ENCODE peak calls at places on chromosomes 11 and 22, in seven cellular contexts. E, O, Y, N, M, R and P are unnamed samples.

GRCh38 chr11:62719302-62719978 is 7.8 kb downstream of the HNRNPUL2 start:
- DNase-seq in E (no peak), O (no peak), Y (no peak), N (no peak), M (peak; percentile 46), R (no peak), P (no peak)

GRCh38 chr11:128686045-128686741 is 7.7 kb upstream of the FLI1 start:
- DNase-seq in E (no peak), O (no peak), Y (no peak), N (peak; percentile 33), M (no peak), R (no peak), P (no peak)

GRCh38 chr11:37657645-37658044 is 1059.6 kb upstream of the RAG2 start:
- DNase-seq in E (no peak), O (no peak), Y (peak; percentile 29), N (no peak), M (no peak), R (no peak), P (no peak)

GRCh38 chr11:32087602-32088001 is 3.3 kb upstream of the RCN1 start:
- DNase-seq in E (no peak), O (no peak), Y (peak; percentile 58), N (no peak), M (peak; percentile 78), R (no peak), P (no peak)

GRCh38 chr11:44538375-44539054 is 26.9 kb upstream of the CD82 start:
- DNase-seq in E (peak; percentile 74), O (peak; percentile 76), Y (peak; percentile 49), N (peak; percentile 84), M (peak; percentile 66), R (peak; percentile 76), P (no peak)

GRCh38 chr11:76606102-76606793 is 64.3 kb downstream of the LRRC32 start:
- DNase-seq in E (no peak), O (no peak), Y (no peak), N (no peak), M (peak; percentile 86), R (peak; percentile 69), P (no peak)

GRCh38 chr22:33883561-33883960 is 36.7 kb downstream of the LARGE1 start:
- DNase-seq in E (no peak), O (no peak), Y (peak; percentile 34), N (no peak), M (no peak), R (no peak), P (no peak)

GRCh38 chr11:66710384-66710930 is 18.6 kb downstream of the SPTBN2 start:
- DNase-seq in E (no peak), O (no peak), Y (no peak), N (no peak), M (no peak), R (no peak), P (no peak)